ENCODE peak calls at places on chromosome 21, in five cellular contexts. A is GM23248, K is hepatocyte, S is Karpas-422, G is OCI-LY7. R is an unnamed sample. For H3K9me2, the result is how much of the 10 kb centered on the place peaks cover.

GRCh38 chr21:16085436-16085835 is 355.7 kb downstream of the USP25 start:
- DNase-seq in G (no peak), S (no peak), A (peak), K (no peak), R (no peak)

GRCh38 chr21:16302851-16303282 is 573.1 kb downstream of the USP25 start:
- DNase-seq in S (no peak), A (peak), G (no peak), K (peak), R (no peak)

GRCh38 chr21:39863111-39863510 is 4.1 kb upstream of the PCP4 start:
- DNase-seq in K (no peak), S (no peak), G (no peak), A (no peak), R (no peak)

GRCh38 chr21:37555672-37556261 is 189.2 kb downstream of the DYRK1A start:
- DNase-seq in A (no peak), S (no peak), K (peak), G (no peak), R (no peak)

GRCh38 chr21:32826317-32827167 is 55.0 kb upstream of the PAXBP1 start:
- DNase-seq in K (peak), S (peak), G (peak), A (peak), R (peak)

GRCh38 chr21:32991299-32991850 is 34.4 kb upstream of the OLIG2 start:
- DNase-seq in S (no peak), G (no peak), K (no peak), A (no peak), R (no peak)

GRCh38 chr21:31184462-31184861 is 146.2 kb upstream of the KRTAP19-8 start:
- DNase-seq in S (no peak), G (no peak), A (no peak), K (no peak), R (no peak)

GRCh38 chr21:21029159-21029558 is 30.9 kb downstream of the NCAM2 start:
- DNase-seq in K (no peak), G (no peak), S (no peak), A (no peak), R (no peak)

GRCh38 chr21:25639167-25639921 is at the start of gene JAM2:
- DNase-seq in G (peak), K (peak), S (peak), A (peak), R (no peak)

GRCh38 chr21:16087523-16087922 is 357.7 kb downstream of the USP25 start:
- DNase-seq in A (no peak), K (no peak), S (no peak), G (no peak), R (no peak)

GRCh38 chr21:34897828-34898227 is 151.3 kb downstream of the RUNX1 start:
- DNase-seq in G (no peak), A (no peak), K (no peak), S (no peak), R (no peak)

GRCh38 chr21:37986751-37987399 is 70.6 kb upstream of the KCNJ6 start:
- DNase-seq in G (no peak), S (no peak), A (no peak), K (no peak), R (no peak)

GRCh38 chr21:31514598-31514997 is 144.9 kb upstream of the SOD1 start:
- DNase-seq in G (no peak), A (no peak), K (peak), S (no peak), R (no peak)

GRCh38 chr21:31201548-31201947 is 142.5 kb downstream of the TIAM1 start:
- DNase-seq in S (peak), A (peak), G (no peak), K (no peak), R (no peak)

GRCh38 chr21:35503646-35504045 is 454.5 kb upstream of the RUNX1 start:
- DNase-seq in S (no peak), K (no peak), A (peak), G (no peak), R (no peak)

GRCh38 chr21:38486221-38486620 is 12.1 kb downstream of the ERG start:
- DNase-seq in K (peak), A (peak), G (no peak), S (no peak), R (no peak)

GRCh38 chr21:43907751-43908150 is 42.7 kb downstream of the AGPAT3 start:
- DNase-seq in G (no peak), S (no peak), A (no peak), K (no peak), R (no peak)
- H3K9me2 ChIP-seq in G (under half), S (under half), A (under half), K (under half), R (under half)

GRCh38 chr21:26752849-26753248 is 92.4 kb downstream of the ADAMTS1 start:
- DNase-seq in S (no peak), A (no peak), K (no peak), G (no peak), R (no peak)

GRCh38 chr21:26756491-26757159 is 88.6 kb downstream of the ADAMTS1 start:
- DNase-seq in S (no peak), G (no peak), K (no peak), A (peak), R (no peak)

GRCh38 chr21:26758083-26758861 is 86.9 kb downstream of the ADAMTS1 start:
- DNase-seq in A (peak), G (no peak), K (no peak), S (no peak), R (no peak)

GRCh38 chr21:26753822-26754221 is 91.4 kb downstream of the ADAMTS1 start:
- DNase-seq in G (no peak), K (no peak), A (no peak), S (no peak), R (no peak)

DNA sequence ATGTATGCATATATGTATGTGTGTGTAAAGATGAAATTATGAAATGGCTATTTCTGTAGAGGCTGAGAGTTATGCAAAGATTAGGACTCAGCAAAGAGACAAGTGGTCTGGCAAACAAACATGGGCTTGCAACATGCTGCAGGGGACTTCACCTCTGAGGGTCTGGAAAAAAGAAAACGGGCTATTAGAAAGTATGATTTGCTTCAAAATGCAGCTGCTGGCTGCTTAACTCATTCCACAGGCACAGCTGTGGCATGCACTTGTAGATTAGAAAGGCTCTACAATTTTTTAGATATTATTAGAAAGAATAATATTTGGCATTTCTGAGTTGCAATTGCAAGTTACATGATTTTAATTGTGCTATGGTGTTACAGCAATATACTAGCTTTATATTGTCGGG is 90.4 kb downstream of the ADAMTS1 start:
- DNase-seq in K (no peak), A (no peak), G (no peak), S (no peak), R (no peak)
- H2AFZ ChIP-seq in K (no peak), A (no peak), G (no peak), S (no peak), R (no peak)

GRCh38 chr21:44875341-44875740 is 1.9 kb upstream of the PTTG1IP start:
- DNase-seq in G (peak), A (peak), K (no peak), S (no peak), R (no peak)

GRCh38 chr21:44876849-44877575 is 3.5 kb upstream of the PTTG1IP start:
- DNase-seq in K (no peak), A (no peak), S (peak), G (no peak), R (no peak)

GRCh38 chr21:44881586-44881939 is 8.1 kb upstream of the PTTG1IP start:
- DNase-seq in G (no peak), A (no peak), K (no peak), S (no peak), R (peak)

GRCh38 chr21:44880762-44881585 is 7.5 kb upstream of the PTTG1IP start:
- DNase-seq in K (no peak), G (peak), S (peak), A (peak), R (peak)

GRCh38 chr21:44878053-44878982 is 4.8 kb upstream of the PTTG1IP start:
- DNase-seq in A (peak), K (peak), S (peak), G (no peak), R (no peak)
- H3K9me2 ChIP-seq in A (under half), K (under half), S (under half), G (under half), R (under half)

GRCh38 chr21:17467392-17467791 is 45.5 kb upstream of the CXADR start:
- DNase-seq in S (no peak), K (peak), G (no peak), A (no peak), R (no peak)
- H2AFZ ChIP-seq in S (no peak), K (peak), G (no peak), A (peak), R (no peak)

DNA sequence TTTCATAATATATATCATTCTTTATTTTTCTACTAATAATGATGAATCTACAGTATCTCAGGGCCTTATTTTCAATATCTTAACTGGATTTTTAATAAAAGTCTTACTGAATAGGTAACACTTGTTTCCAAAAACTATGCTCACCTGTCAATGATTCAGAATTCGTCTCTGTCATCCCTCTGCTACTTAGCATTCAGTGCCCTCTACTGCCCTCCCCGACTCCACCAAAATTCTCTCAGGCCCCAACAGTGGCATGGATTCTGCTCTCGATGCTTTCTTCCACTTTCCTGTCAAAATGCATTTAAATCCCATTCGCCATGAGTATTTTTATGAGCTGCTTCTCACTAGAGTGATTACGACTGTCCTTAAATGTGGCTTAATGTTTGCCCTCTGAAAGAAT is 10.5 kb upstream of the BACH1 start:
- DNase-seq in S (no peak), K (no peak), A (no peak), G (no peak), R (no peak)
- H3K9me2 ChIP-seq in S (under half), K (under half), A (under half), G (under half), R (under half)

DNA sequence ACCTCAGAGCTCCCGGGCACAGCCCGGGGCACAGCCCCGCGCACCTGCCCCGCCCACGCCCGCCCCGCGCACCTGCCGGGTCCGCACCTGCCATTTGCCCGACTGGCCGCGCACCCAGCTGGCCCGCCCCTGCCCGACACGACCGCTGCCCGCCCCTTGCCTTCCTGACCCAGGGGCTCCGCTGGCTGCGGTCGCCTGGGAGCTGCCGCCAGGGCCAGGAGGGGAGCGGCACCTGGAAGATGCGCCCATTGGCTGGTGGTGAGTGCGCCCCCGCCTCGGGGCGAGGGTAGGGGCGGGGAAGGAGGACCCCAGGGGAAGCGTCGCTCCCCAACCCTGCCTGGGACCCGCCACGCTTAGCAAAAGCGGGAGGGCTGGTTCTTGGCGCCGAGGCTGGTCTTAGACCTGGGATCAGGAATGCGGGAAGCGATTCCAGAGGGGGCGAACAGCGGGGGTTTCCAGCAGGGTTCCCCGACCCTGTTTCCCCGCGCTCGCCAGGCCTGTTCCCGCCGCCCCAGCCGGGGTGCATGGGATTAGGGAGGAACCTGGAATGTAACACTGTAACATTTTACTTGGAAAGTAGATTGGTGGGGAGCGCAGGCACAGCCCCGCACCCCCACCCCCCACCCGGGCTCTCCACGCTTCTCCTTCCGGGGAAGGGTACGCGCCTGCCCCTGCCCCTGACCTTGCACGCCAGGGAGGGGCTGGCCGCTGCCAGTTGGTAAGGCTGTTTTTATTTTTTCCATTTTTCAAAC is at the start of gene FAM3B:
- DNase-seq in A (no peak), G (no peak), S (no peak), K (peak), R (no peak)
- H2AFZ ChIP-seq in A (no peak), G (no peak), S (no peak), K (peak), R (no peak)

DNA sequence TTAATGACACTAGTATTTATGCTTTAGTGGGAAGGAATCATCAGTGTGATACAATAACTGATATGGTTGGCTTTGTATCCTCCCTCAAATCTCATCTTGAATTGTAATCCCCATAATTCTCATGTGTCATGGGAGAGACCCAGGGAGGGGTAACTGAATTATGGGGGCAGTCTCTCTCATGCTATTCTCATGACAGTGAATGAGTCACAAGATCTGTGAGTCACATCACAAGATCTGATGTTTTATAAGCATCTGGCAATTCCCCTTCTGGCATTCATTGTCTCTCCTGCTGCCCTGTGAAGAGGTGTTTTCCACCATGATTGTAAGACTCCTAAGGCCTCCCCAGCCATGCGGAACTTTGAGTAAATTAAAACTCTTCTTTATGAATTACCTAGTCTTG is 1760.3 kb downstream of the NCAM2 start:
- DNase-seq in S (no peak), K (no peak), G (no peak), A (no peak), R (no peak)
- H3K9me2 ChIP-seq in S (under half), K (under half), G (under half), A (under half), R (under half)

DNA sequence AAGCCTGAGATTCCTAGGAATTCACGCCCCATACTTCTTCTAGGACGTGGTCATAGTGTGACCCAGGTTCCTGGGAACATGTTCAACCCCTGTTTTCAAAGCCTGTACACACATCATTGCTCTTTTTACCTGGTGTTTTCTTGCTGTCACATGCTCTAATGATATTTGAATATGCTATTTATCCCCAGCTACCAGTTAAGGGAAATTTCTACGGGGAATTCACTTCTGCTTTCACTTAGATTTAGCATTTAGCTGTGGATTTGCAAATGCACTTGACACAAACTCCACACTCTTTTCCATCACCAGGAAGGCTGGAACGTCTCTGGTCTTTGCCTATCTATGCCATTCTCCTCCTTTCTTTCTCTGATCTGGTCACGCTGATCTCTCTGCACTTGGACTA is 11.3 kb upstream of the SAMSN1 start:
- DNase-seq in G (no peak), S (no peak), A (no peak), K (no peak), R (no peak)
- H2AFZ ChIP-seq in G (no peak), S (no peak), A (no peak), K (no peak), R (no peak)

GRCh38 chr21:41875086-41875485 is 4.1 kb downstream of the PRDM15 start:
- DNase-seq in G (no peak), A (no peak), K (no peak), S (no peak), R (no peak)

GRCh38 chr21:41877901-41878830 is 978 bp downstream of the PRDM15 start:
- DNase-seq in G (peak), A (peak), K (peak), S (peak), R (no peak)

GRCh38 chr21:41876396-41876795 is 2.7 kb downstream of the PRDM15 start:
- DNase-seq in G (peak), K (no peak), A (no peak), S (no peak), R (no peak)

GRCh38 chr21:41878831-41879189 is 334 bp downstream of the PRDM15 start:
- DNase-seq in A (peak), K (peak), G (peak), S (peak), R (peak)

GRCh38 chr21:41876928-41877652 is 2.1 kb downstream of the PRDM15 start:
- DNase-seq in A (no peak), K (no peak), G (peak), S (no peak), R (no peak)
- H3K9me2 ChIP-seq in A (under half), K (under half), G (under half), S (under half), R (under half)

DNA sequence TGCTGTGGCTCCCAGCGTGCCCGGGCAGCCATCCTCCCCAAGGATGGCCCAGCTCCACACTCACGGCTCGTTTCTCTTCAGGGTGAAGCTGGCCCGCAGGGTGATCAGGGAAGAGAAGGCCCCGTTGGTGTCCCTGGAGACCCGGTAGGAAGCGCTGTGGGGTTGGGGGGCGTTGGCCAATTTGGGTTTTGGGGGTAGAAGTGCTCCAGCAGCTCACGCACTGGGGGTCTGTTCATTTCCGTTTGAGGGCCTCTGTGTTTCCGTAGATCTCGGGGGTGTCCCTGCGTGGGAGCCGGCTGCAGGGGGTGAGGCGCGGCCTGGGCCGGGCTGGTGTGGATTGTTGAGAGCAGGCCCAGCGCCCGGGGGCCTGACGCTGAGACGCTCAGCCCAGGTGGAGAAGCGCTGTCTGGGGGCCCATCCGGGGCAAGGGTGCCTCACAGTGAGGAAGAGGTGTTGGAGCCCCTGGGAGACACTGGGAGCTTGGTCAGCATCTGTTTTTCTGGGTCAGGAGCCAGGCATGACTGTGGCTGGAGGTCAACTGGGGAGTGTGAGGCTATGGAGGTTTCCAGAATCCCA is 12.6 kb downstream of the COL6A1 start:
- DNase-seq in S (no peak), K (no peak), A (peak), G (no peak), R (no peak)
- H2AFZ ChIP-seq in S (no peak), K (no peak), A (no peak), G (no peak), R (no peak)

R was measured in PC-9.